ENCODE peak calls at places on chromosomes 16 and 17, in six cellular contexts. Q, C, T, M, F and V are unnamed samples.

GRCh38 chr16:50809561-50809960 is 67.7 kb downstream of the CYLD start:
- DNase-seq in Q (no peak), T (no peak), M (no peak), F (no peak), C (no peak), V (no peak)

GRCh38 chr16:71230122-71230845 is at the start of gene HYDIN:
- DNase-seq in M (peak), T (peak), F (peak), C (peak), Q (peak), V (no peak)

GRCh38 chr17:28597606-28598383 is 1.0 kb downstream of the SPAG5 start:
- DNase-seq in T (no peak), Q (no peak), M (no peak), F (peak), C (no peak), V (no peak)

GRCh38 chr17:8464941-8465340 is 29.3 kb downstream of the NDEL1 start:
- DNase-seq in F (peak), T (no peak), M (no peak), C (no peak), Q (no peak), V (no peak)

GRCh38 chr16:48409839-48410610 is 24.8 kb upstream of the SIAH1 start:
- DNase-seq in F (peak), C (no peak), Q (peak), M (no peak), T (peak), V (no peak)

GRCh38 chr16:23836404-23837291 is 865 bp downstream of the PRKCB start:
- DNase-seq in F (no peak), C (peak), Q (no peak), T (no peak), M (peak), V (no peak)

GRCh38 chr16:17304124-17304813 is 166.5 kb downstream of the XYLT1 start:
- DNase-seq in C (no peak), Q (peak), T (no peak), F (no peak), M (no peak), V (no peak)

GRCh38 chr17:33113281-33114010 is 121.8 kb downstream of the SPACA3 start:
- DNase-seq in Q (peak), M (no peak), C (no peak), F (no peak), T (no peak), V (no peak)

GRCh38 chr17:28996554-28997096 is 9.2 kb downstream of the SEZ6 start:
- DNase-seq in T (no peak), F (peak), C (no peak), Q (no peak), M (no peak), V (no peak)

GRCh38 chr16:48542020-48542473 is 67.9 kb downstream of the N4BP1 start:
- DNase-seq in F (no peak), T (peak), M (no peak), C (peak), Q (peak), V (no peak)

GRCh38 chr17:20053343-20053964 is 44.3 kb downstream of the SPECC1 start:
- DNase-seq in F (no peak), M (no peak), T (no peak), C (no peak), Q (no peak), V (no peak)
- TF ChIP-seq BHLHE40 in F (no peak), M (no peak), T (no peak), C (no peak), Q (no peak), V (no peak)

GRCh38 chr17:2253362-2253761 is 50.2 kb downstream of the SMG6 start:
- DNase-seq in C (no peak), F (no peak), Q (no peak), M (no peak), T (no peak), V (no peak)

GRCh38 chr17:2253768-2254406 is 49.7 kb downstream of the SMG6 start:
- DNase-seq in T (no peak), M (no peak), F (no peak), Q (no peak), C (no peak), V (peak)

GRCh38 chr17:2247005-2247404 is 56.6 kb downstream of the SMG6 start:
- DNase-seq in Q (no peak), F (no peak), T (no peak), M (no peak), C (no peak), V (no peak)

GRCh38 chr17:2251098-2251497 is 52.5 kb downstream of the SMG6 start:
- DNase-seq in T (no peak), C (no peak), M (no peak), F (no peak), Q (no peak), V (no peak)

DNA sequence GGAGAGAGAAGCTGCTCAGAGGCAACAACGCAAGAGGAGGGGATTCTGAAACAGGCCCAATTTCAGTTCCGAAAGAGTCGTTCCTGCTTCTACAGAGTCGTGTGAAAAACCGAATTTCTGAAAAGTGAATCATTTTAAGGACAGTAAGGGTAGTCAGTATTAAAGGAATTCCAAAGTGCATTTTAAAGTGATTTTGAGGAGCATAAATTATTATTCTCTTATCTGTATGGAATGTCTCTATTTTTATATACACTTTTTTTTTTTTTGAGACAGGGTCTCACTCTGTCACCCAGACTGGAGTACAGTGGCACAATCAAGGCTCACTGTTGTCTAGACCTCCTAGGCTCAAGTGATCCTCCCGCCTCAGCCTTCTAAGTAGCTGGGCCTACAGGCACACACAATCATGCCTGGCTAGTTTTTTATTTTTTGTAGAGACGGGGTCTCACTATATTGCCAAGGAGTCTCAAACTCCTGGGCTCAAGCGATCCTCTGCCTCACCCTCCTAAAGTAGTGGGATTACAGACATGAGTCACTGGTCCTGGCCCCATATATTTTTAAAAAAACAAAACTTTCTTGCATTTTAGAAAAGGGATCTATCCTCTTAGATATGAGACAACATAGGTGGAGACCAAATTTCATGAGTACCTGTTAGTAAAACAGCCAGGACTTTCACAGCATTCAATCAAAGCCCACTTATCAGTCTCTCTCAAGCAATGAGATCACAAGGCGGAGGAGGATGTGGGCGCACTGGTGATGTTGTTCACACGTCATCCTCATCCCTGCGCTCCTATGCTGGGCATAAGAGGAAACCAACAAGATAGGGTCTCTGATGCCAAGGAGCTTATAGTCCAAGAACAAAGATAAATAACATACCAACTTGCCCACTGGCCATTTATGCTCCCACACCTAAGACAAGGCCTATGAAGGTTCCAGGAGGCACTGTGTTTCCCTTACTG is 53.2 kb downstream of the SMG6 start:
- DNase-seq in M (no peak), T (no peak), Q (peak), C (no peak), F (no peak), V (no peak)
- TF ChIP-seq BHLHE40 in M (no peak), T (no peak), Q (no peak), C (no peak), F (no peak), V (no peak)

GRCh38 chr16:86710602-86710950 is 132.2 kb downstream of the FOXL1 start:
- DNase-seq in F (no peak), M (no peak), C (no peak), Q (no peak), T (no peak), V (no peak)
- TF ChIP-seq BHLHE40 in F (no peak), M (no peak), C (no peak), Q (no peak), T (no peak), V (no peak)

DNA sequence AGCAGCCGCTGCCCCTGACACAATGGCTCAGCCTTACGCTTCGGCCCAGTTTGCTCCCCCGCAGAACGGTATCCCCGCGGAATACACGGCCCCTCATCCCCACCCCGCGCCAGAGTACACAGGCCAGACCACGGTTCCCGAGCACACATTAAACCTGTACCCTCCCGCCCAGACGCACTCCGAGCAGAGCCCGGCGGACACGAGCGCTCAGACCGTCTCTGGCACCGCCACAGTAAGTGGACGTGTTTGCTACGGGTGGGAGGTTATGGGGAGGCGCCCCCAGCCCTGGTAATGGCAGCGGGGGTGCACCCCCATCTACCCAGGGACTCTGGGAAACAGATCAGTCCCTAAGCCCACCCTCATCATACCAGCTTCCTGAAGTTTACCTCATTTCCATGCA is 185.5 kb downstream of the RBFOX1 start:
- DNase-seq in M (no peak), Q (no peak), T (no peak), F (no peak), C (no peak), V (no peak)
- TF ChIP-seq BHLHE40 in M (no peak), Q (no peak), T (no peak), F (no peak), C (no peak), V (no peak)

GRCh38 chr17:51046527-51047384 is 73.9 kb downstream of the SPAG9 start:
- DNase-seq in Q (peak), M (no peak), C (peak), T (no peak), F (peak), V (no peak)
- TF ChIP-seq BHLHE40 in Q (no peak), M (no peak), C (no peak), T (no peak), F (no peak), V (no peak)

DNA sequence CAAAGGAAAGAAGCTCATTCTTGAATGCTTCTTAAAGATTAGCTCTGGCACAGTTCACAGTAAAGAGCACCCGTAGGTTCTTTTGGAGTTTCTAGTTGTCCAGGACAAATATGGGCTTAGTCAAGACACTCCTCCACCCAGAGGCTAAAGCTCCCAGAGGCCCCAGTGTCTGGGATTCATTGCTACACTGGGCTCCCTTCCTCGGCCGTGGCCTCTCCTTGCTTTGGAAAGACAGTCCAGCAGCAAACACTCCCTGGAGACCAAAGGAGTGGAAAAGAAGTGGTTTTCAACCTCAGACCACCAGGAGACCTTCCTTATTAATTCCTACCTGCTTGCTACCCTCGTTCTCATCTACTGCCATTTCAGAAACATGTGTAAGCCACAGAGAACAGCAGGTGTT is 17.1 kb downstream of the PHB1 start:
- DNase-seq in Q (no peak), F (no peak), M (no peak), T (no peak), C (no peak), V (no peak)
- TF ChIP-seq BHLHE40 in Q (no peak), F (no peak), M (no peak), T (no peak), C (no peak), V (no peak)